ENCODE peak calls at places on chromosomes 6 and 20, in six cellular contexts. Q, V, A, Z, I and W are unnamed samples.

GRCh38 chr6:70520575-70520974 is 46.2 kb upstream of the SDHAF4 start:
- DNase-seq in Q (peak), V (no peak), A (no peak), Z (peak), I (no peak), W (peak)

GRCh38 chr6:105346052-105346451 is 56.8 kb downstream of the PREP start:
- DNase-seq in Q (peak), V (no peak), A (no peak), Z (peak), I (no peak), W (peak)

GRCh38 chr6:82458147-82458546 is 94.5 kb downstream of the TPBG start:
- DNase-seq in Q (no peak), V (no peak), A (no peak), Z (no peak), I (no peak), W (no peak)

GRCh38 chr6:84037425-84038089 is 4.0 kb downstream of the MRAP2 start:
- DNase-seq in Q (no peak), V (no peak), A (no peak), Z (no peak), I (no peak), W (no peak)

GRCh38 chr6:16697437-16698162 is 63.7 kb downstream of the ATXN1 start:
- DNase-seq in Q (no peak), V (no peak), A (no peak), Z (no peak), I (no peak), W (no peak)

GRCh38 chr6:100343678-100344077 is 121.0 kb downstream of the SIM1 start:
- DNase-seq in Q (peak), V (no peak), A (no peak), Z (peak), I (no peak), W (no peak)

GRCh38 chr6:116971959-116972358 is 94.9 kb downstream of the RFX6 start:
- DNase-seq in Q (peak), V (peak), A (no peak), Z (peak), I (no peak), W (peak)

GRCh38 chr20:8213831-8214587 is 81.9 kb downstream of the PLCB1 start:
- DNase-seq in Q (no peak), V (no peak), A (no peak), Z (no peak), I (no peak), W (no peak)

GRCh38 chr6:144284753-144285547 is at the start of gene UTRN:
- DNase-seq in Q (peak), V (peak), A (peak), Z (peak), I (no peak), W (peak)

GRCh38 chr20:60729119-60729900 is 522.8 kb upstream of the CDH4 start:
- DNase-seq in Q (no peak), V (no peak), A (peak), Z (no peak), I (no peak), W (peak)

GRCh38 chr20:38143238-38143645 is 21.8 kb downstream of the TGM2 start:
- DNase-seq in Q (no peak), V (no peak), A (no peak), Z (no peak), I (no peak), W (peak)

GRCh38 chr20:62288535-62289105 is 14.2 kb upstream of the ADRM1 start:
- DNase-seq in Q (no peak), V (no peak), A (no peak), Z (no peak), I (no peak), W (no peak)

GRCh38 chr6:143575440-143575839 is 63.9 kb upstream of the FUCA2 start:
- DNase-seq in Q (peak), V (peak), A (peak), Z (peak), I (no peak), W (peak)

GRCh38 chr6:139967497-139967896 is 593.0 kb upstream of the CITED2 start:
- DNase-seq in Q (peak), V (no peak), A (no peak), Z (no peak), I (no peak), W (no peak)

GRCh38 chr6:150499882-150500312 is 99.8 kb upstream of the PLEKHG1 start:
- DNase-seq in Q (no peak), V (no peak), A (no peak), Z (peak), I (no peak), W (no peak)

GRCh38 chr6:22025468-22026159 is 271.2 kb downstream of the PRL start:
- DNase-seq in Q (peak), V (peak), A (peak), Z (peak), I (peak), W (peak)

GRCh38 chr20:445514-446336 is 16.6 kb downstream of the TBC1D20 start:
- DNase-seq in Q (no peak), V (no peak), A (no peak), Z (no peak), I (no peak), W (no peak)

GRCh38 chr6:120290964-120291363 is 941.4 kb upstream of the MAN1A1 start:
- DNase-seq in Q (no peak), V (no peak), A (no peak), Z (peak), I (no peak), W (no peak)

GRCh38 chr6:89360415-89360999 is 8.0 kb upstream of the UBE2J1 start:
- DNase-seq in Q (peak), V (no peak), A (no peak), Z (peak), I (no peak), W (no peak)

GRCh38 chr20:59159091-59159821 is 4.4 kb upstream of the ZNF831 start:
- DNase-seq in Q (no peak), V (no peak), A (peak), Z (no peak), I (no peak), W (peak)

GRCh38 chr6:57142178-57142525 is 30.0 kb upstream of the BAG2 start:
- DNase-seq in Q (no peak), V (no peak), A (no peak), Z (no peak), I (no peak), W (no peak)

GRCh38 chr6:96841241-96841824 is 4.1 kb upstream of the GPR63 start:
- DNase-seq in Q (no peak), V (no peak), A (no peak), Z (peak), I (no peak), W (no peak)

GRCh38 chr6:102895683-102896082 is 1502.2 kb downstream of the GRIK2 start:
- DNase-seq in Q (no peak), V (no peak), A (no peak), Z (no peak), I (no peak), W (no peak)

GRCh38 chr20:46150982-46151381 is 32.9 kb downstream of the CD40 start:
- DNase-seq in Q (no peak), V (no peak), A (no peak), Z (no peak), I (no peak), W (no peak)

GRCh38 chr6:45775026-45775697 is 240.5 kb downstream of the CLIC5 start:
- DNase-seq in Q (no peak), V (no peak), A (no peak), Z (no peak), I (no peak), W (no peak)

GRCh38 chr6:41088451-41088850 is 15.7 kb downstream of the NFYA start:
- DNase-seq in Q (peak), V (no peak), A (no peak), Z (no peak), I (no peak), W (peak)

GRCh38 chr20:49313271-49313670 is 35.4 kb upstream of the ZNFX1 start:
- DNase-seq in Q (no peak), V (no peak), A (no peak), Z (no peak), I (no peak), W (no peak)

GRCh38 chr20:49308875-49309274 is 31.0 kb upstream of the ZNFX1 start:
- DNase-seq in Q (no peak), V (no peak), A (no peak), Z (no peak), I (no peak), W (no peak)

GRCh38 chr20:49310695-49311094 is 32.8 kb upstream of the ZNFX1 start:
- DNase-seq in Q (peak), V (no peak), A (no peak), Z (no peak), I (no peak), W (no peak)

GRCh38 chr20:49316704-49317103 is 38.8 kb upstream of the ZNFX1 start:
- DNase-seq in Q (no peak), V (no peak), A (no peak), Z (no peak), I (no peak), W (no peak)

DNA sequence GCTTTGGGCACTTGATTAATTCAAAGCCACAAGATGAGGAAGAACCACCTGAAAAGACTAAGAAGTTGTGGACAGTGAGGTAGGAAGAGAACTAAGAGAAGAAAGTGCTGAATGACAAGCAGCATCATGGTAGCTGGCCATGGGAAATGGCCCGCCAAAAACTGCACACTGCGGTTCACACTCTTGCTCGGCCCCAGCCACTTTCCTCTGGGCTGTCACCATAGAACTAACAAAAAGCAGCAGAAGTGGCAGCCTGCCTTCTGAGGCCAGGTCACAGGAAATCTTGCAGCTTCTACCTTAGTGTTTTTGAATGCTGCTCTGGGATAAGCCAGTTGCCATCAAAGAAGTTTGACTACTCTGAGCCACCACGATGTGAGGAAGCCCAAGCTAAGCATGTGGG is 34.8 kb upstream of the ZNFX1 start:
- DNase-seq in Q (no peak), V (no peak), A (no peak), Z (no peak), I (no peak), W (no peak)
- H2BK15ac ChIP-seq in Q (no peak), V (no peak), A (no peak), Z (no peak), I (no peak), W (no peak)

DNA sequence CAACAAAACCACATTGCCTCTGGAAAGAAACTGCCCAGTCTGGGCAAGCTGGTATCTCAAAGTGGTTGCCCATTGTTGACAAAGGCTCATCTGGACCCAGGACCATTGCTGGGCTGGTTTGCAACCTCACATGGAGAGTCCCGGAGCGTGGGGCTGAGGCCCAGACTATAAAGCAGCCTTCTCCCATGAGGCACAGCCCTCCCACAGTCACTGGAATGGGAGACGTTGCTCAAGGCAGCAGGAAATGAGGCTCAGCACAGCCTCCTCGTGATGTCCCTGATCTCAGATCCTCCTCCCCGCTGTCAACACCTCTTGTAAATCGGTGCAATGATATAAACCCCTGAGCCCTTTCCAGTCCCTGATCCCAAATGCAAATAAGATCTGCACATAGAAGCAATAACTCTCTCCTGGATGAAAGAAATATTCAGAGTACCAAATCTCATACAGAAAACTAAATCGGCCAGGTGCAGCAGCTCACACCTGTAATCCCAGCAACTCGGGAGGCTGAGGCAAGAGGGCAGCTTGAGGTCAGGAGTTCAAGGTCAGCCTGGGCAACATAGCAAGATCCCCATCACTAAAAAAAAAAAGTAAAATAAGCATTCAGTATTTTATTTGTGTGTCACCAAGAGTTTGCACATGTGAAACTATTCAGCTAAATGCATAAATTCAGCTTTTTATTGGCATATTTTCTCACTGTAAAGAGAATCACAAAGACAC is 103.0 kb upstream of the RREB1 start:
- DNase-seq in Q (no peak), V (no peak), A (no peak), Z (no peak), I (no peak), W (no peak)
- H3K18ac ChIP-seq in Q (no peak), V (no peak), A (no peak), Z (no peak), I (no peak), W (no peak)

DNA sequence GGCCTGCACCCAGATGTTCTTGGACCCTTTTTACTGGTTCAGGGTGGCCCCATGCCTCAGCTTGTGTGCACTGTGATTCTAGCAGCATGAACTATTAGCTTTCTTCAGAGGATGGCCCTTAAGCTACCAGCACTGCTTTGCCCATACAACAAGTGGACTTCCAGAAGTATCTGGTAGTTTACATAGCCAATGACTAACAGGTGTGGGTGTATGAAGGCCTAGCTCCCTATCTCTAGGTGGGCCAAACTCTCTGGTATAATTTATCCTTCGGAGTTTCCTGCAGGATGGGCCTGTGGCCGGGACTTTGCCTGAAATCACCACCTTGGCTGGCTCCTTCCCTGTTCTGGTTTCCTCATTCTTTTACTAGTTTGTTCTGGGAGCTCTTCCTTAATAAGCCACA is 26.1 kb upstream of the JAG1 start:
- DNase-seq in Q (no peak), V (no peak), A (no peak), Z (no peak), I (no peak), W (no peak)
- H2BK15ac ChIP-seq in Q (no peak), V (no peak), A (no peak), Z (no peak), I (no peak), W (no peak)

GRCh38 chr6:111429571-111429970 is 53.4 kb downstream of the REV3L start:
- DNase-seq in Q (no peak), V (no peak), A (no peak), Z (no peak), I (no peak), W (no peak)
- H3K18ac ChIP-seq in Q (no peak), V (peak), A (no peak), Z (no peak), I (no peak), W (no peak)

GRCh38 chr6:18384621-18385020 is 2.5 kb upstream of the RNF144B start:
- DNase-seq in Q (no peak), V (no peak), A (no peak), Z (no peak), I (no peak), W (no peak)

GRCh38 chr6:18379376-18380117 is 7.6 kb upstream of the RNF144B start:
- DNase-seq in Q (no peak), V (no peak), A (no peak), Z (no peak), I (no peak), W (no peak)

GRCh38 chr6:18380165-18380564 is 7.0 kb upstream of the RNF144B start:
- DNase-seq in Q (no peak), V (no peak), A (no peak), Z (no peak), I (no peak), W (no peak)
- H2BK15ac ChIP-seq in Q (no peak), V (no peak), A (no peak), Z (no peak), I (no peak), W (no peak)